ENCODE peak calls at places on chromosomes 6 and 20, in eight cellular contexts. R, L, G, U, F, P, D and X are unnamed samples.

GRCh38 chr6:138031850-138032249 is 75.4 kb downstream of the PERP start:
- DNase-seq in R (no peak), L (no peak), G (no peak), U (peak; percentile 60), F (peak; percentile 8), P (no peak), D (no peak), X (peak; percentile 97)

GRCh38 chr6:113842165-113842564 is 15.0 kb upstream of the MARCKS start:
- DNase-seq in R (no peak), L (no peak), G (no peak), U (no peak), F (peak; percentile 94), P (no peak), D (no peak), X (no peak)

GRCh38 chr6:169692516-169692915 is 9.3 kb downstream of the WDR27 start:
- DNase-seq in R (no peak), L (no peak), G (no peak), U (no peak), F (peak; percentile 29), P (no peak), D (no peak), X (no peak)

GRCh38 chr6:29651413-29652197 is 5.3 kb upstream of the MOG start:
- DNase-seq in R (peak; percentile 31), L (peak; percentile 37), G (no peak), U (peak; percentile 64), F (peak; percentile 18), P (no peak), D (no peak), X (no peak)

GRCh38 chr6:12957321-12958051 is 240.9 kb downstream of the PHACTR1 start:
- DNase-seq in R (no peak), L (peak; percentile 45), G (peak; percentile 73), U (peak; percentile 9), F (peak; percentile 74), P (peak; percentile 75), D (peak; percentile 66), X (no peak)

GRCh38 chr6:111361648-111362047 is 121.4 kb downstream of the REV3L start:
- DNase-seq in R (peak; percentile 20), L (peak; percentile 66), G (no peak), U (peak; percentile 31), F (peak; percentile 35), P (peak; percentile 18), D (no peak), X (no peak)

GRCh38 chr20:49540232-49540620 is 27.7 kb downstream of the PTGIS start:
- DNase-seq in R (no peak), L (no peak), G (no peak), U (no peak), F (no peak), P (no peak), D (no peak), X (no peak)

GRCh38 chr20:59933849-59934585 is 580 bp upstream of the SYCP2 start:
- DNase-seq in R (peak; percentile 87), L (peak; percentile 83), G (peak; percentile 90), U (peak; percentile 92), F (peak; percentile 59), P (peak; percentile 88), D (peak; percentile 85), X (no peak)

GRCh38 chr20:5918856-5919633 is 31.3 kb downstream of the TRMT6 start:
- DNase-seq in R (no peak), L (no peak), G (no peak), U (peak; percentile 91), F (peak; percentile 76), P (no peak), D (no peak), X (peak; percentile 73)

GRCh38 chr20:24956001-24956761 is 7.1 kb downstream of the CST7 start:
- DNase-seq in R (no peak), L (no peak), G (peak; percentile 41), U (no peak), F (no peak), P (no peak), D (no peak), X (no peak)

GRCh38 chr6:84772428-84773132 is 8.2 kb upstream of the TBX18 start:
- DNase-seq in R (no peak), L (no peak), G (no peak), U (no peak), F (no peak), P (no peak), D (no peak), X (no peak)

GRCh38 chr20:46099491-46100287 is 9.9 kb upstream of the NCOA5 start:
- DNase-seq in R (no peak), L (no peak), G (no peak), U (no peak), F (no peak), P (peak; percentile 63), D (no peak), X (no peak)

GRCh38 chr20:63496404-63497120 is 2.3 kb downstream of the EEF1A2 start:
- DNase-seq in R (no peak), L (no peak), G (peak; percentile 65), U (no peak), F (no peak), P (no peak), D (no peak), X (no peak)

GRCh38 chr6:145633981-145634627 is 101.2 kb downstream of the EPM2A start:
- DNase-seq in R (peak; percentile 79), L (peak; percentile 92), G (peak; percentile 85), U (peak; percentile 69), F (peak; percentile 54), P (peak; percentile 76), D (peak; percentile 84), X (peak; percentile 8)

GRCh38 chr6:15358579-15359327 is 112.9 kb downstream of the JARID2 start:
- DNase-seq in R (no peak), L (peak; percentile 56), G (no peak), U (no peak), F (peak; percentile 83), P (no peak), D (no peak), X (no peak)

GRCh38 chr6:156780117-156780641 is 3.0 kb downstream of the ARID1B start:
- DNase-seq in R (no peak), L (peak; percentile 77), G (no peak), U (peak; percentile 85), F (peak; percentile 96), P (peak; percentile 58), D (no peak), X (peak; percentile 91)

GRCh38 chr20:45934046-45934586 is 367 bp upstream of the PCIF1 start:
- DNase-seq in R (peak; percentile 68), L (peak; percentile 68), G (peak; percentile 90), U (peak; percentile 48), F (peak; percentile 52), P (peak; percentile 86), D (peak; percentile 87), X (no peak)

GRCh38 chr20:17738154-17738553 is 38.4 kb downstream of the BANF2 start:
- DNase-seq in R (no peak), L (no peak), G (no peak), U (no peak), F (no peak), P (no peak), D (no peak), X (no peak)

DNA sequence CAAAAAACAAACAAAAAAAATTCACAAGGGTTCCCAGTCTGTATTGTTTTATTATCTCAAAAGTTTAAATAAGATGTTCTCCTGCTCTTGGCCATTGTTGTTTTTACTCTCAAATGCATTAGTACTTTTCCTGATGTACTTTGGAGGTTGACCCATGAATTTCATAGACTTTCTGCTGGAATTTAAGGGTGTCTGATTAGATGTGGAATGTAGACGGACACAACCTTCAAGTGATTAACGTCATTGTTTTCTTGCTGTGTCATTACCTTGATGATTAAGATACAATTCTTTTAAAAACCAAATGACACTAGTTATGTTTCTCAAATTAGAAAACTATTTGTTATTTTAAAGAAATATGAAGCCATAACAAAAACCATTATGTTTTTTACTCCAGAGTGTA is 421.4 kb upstream of the RUNX2 start:
- DNase-seq in R (no peak), L (no peak), G (no peak), U (no peak), F (peak; percentile 63), P (no peak), D (no peak), X (no peak)
- H3K27ac ChIP-seq in R (no peak overlapping the region), L (no peak overlapping the region), G (no peak overlapping the region), U (no peak overlapping the region), F (no peak overlapping the region), P (no peak overlapping the region), D (no peak overlapping the region), X (no peak overlapping the region)

GRCh38 chr6:2982464-2983121 is 11.2 kb upstream of the SERPINB6 start:
- DNase-seq in R (no peak), L (no peak), G (no peak), U (no peak), F (no peak), P (no peak), D (no peak), X (no peak)
- H3K27ac ChIP-seq in R (no peak overlapping the region), L (no peak overlapping the region), G (peak overlapping the region; percentile 66), U (peak overlapping the region; percentile 55), F (no peak overlapping the region), P (no peak overlapping the region), D (no peak overlapping the region), X (peak overlapping the region; percentile 46)

DNA sequence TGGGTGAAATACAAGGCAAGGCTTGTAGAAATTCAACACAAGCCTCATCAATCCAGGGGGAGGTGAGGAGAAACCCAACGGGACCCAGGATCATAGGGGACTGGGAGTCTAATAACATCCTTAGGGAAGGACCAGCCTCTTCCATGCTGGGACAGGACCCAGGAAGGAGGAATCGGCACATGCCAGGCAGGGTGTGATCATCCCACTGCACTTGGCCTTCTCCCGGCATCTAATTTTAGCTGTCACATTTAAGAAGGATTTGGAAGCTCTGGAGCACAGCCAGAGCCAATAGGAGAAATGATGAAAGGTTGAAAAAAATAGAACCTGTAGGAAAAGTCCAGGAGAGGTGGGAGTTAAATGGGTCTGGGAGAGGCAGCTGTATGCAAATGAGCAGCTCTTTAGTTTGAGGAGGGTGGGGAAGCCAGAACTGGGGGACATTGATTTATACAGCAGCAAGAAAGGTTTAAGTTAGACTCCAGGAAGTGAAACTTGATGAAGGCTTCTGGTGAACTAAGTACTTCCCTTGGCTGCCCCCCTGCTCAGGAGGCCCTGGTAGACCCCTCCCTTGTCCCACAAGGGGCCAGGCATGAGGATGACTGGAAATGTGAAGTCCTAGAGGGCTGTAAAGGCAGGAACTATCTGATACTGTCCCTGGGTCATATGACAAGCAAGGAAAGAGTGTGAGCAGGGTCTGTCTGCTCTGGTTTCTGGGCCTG is 260.3 kb downstream of the LRFN2 start:
- DNase-seq in R (no peak), L (no peak), G (no peak), U (no peak), F (no peak), P (no peak), D (no peak), X (no peak)
- H3K27ac ChIP-seq in R (no peak overlapping the region), L (no peak overlapping the region), G (no peak overlapping the region), U (no peak overlapping the region), F (no peak overlapping the region), P (no peak overlapping the region), D (no peak overlapping the region), X (no peak overlapping the region)

DNA sequence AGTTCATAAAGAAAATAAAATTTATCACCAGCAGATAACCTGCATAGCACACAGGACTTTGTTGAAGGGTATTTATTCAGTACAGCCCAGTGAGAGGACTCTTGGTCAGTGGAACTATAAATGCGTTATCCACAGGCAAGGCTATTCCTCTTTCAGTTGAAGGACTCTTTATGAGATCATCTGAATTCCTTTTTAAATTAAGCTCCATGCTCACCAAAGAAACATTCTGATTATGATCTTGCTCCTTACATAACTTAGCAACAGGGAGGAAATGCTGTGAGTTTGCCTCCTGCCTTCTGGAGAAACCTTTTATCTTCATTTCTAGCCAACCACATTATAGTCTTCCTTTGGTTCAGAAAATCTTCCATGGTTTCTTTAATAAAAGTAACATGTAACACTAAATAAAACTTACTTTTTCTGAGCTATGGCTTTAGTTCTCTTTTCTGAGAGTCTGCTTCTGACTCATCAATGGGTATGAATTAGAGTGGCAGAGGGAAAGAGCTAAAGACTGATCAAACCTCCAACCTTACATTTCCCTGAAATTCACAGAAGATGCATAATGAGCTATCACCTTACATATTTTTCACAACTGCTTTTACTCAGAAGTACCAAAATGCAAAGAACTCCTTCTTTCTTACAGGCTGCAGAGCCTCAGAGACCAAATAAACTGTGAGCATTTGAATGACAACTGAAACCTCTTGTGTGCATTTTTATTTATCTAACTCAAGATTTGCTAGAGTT is 267.2 kb downstream of the ADGRG6 start:
- DNase-seq in R (no peak), L (no peak), G (no peak), U (no peak), F (peak; percentile 92), P (no peak), D (no peak), X (no peak)
- H3K27ac ChIP-seq in R (no peak overlapping the region), L (no peak overlapping the region), G (no peak overlapping the region), U (no peak overlapping the region), F (no peak overlapping the region), P (no peak overlapping the region), D (no peak overlapping the region), X (peak overlapping the region; percentile 90)